ENCODE peak calls at places on chromosome 12, in four cellular contexts. N is T follicular helper cell; E is Kasumi-1; S is stimulated activated CD4-positive, alpha-beta T cell treated with anti-CD3 and anti-CD28 coated beads, TNF-alpha, amount 100 ng/mL, for 48 hours. B is an unnamed sample.

GRCh38 chr12:87953257-87953860 is 75.8 kb downstream of the C12orf50 start:
- DNase-seq in N (no peak), E (peak), S (no peak), B (peak)

GRCh38 chr12:59077153-59077930 is 157.0 kb upstream of the LRIG3 start:
- DNase-seq in N (no peak), E (no peak), S (no peak), B (no peak)

GRCh38 chr12:39103552-39104165 is 198.3 kb upstream of the CPNE8 start:
- DNase-seq in N (no peak), E (peak), S (no peak), B (peak)

GRCh38 chr12:109112720-109113465 is 3.5 kb upstream of the ACACB start:
- DNase-seq in N (no peak), E (peak), S (no peak), B (no peak)

GRCh38 chr12:104668274-104668718 is 211.5 kb downstream of the CHST11 start:
- DNase-seq in N (no peak), E (no peak), S (no peak), B (no peak)

GRCh38 chr12:3805058-3805457 is 52.1 kb upstream of the CRACR2A start:
- DNase-seq in N (no peak), E (no peak), S (no peak), B (no peak)

GRCh38 chr12:62719027-62719426 is 215.9 kb downstream of the PPM1H start:
- DNase-seq in N (no peak), E (no peak), S (no peak), B (no peak)

GRCh38 chr12:105279460-105280056 is 43.6 kb upstream of the APPL2 start:
- DNase-seq in N (no peak), E (peak), S (peak), B (no peak)

GRCh38 chr12:30257614-30258013 is 438.1 kb downstream of the IPO8 start:
- DNase-seq in N (no peak), E (no peak), S (no peak), B (no peak)

GRCh38 chr12:121391619-121392324 is 8.1 kb upstream of the RNF34 start:
- DNase-seq in N (no peak), E (no peak), S (no peak), B (peak)

GRCh38 chr12:132131952-132132351 is 12.2 kb downstream of the DDX51 start:
- DNase-seq in N (no peak), E (no peak), S (no peak), B (no peak)

GRCh38 chr12:121741743-121742142 is 29.2 kb downstream of the TMEM120B start:
- DNase-seq in N (no peak), E (peak), S (no peak), B (no peak)

GRCh38 chr12:65962921-65963883 is 138.9 kb downstream of the HMGA2 start:
- DNase-seq in N (no peak), E (peak), S (peak), B (no peak)

GRCh38 chr12:127459166-127459565 is 807.8 kb upstream of the TMEM132C start:
- DNase-seq in N (no peak), E (no peak), S (no peak), B (no peak)

GRCh38 chr12:96136720-96137378 is 57.3 kb upstream of the ELK3 start:
- DNase-seq in N (no peak), E (peak), S (no peak), B (no peak)

GRCh38 chr12:47770086-47770726 is 2.8 kb upstream of the SLC48A1 start:
- DNase-seq in N (no peak), E (peak), S (no peak), B (peak)

GRCh38 chr12:52029686-52030085 is 21.6 kb upstream of the NR4A1 start:
- DNase-seq in N (no peak), E (no peak), S (no peak), B (peak)

GRCh38 chr12:69061574-69061973 is 128.6 kb upstream of the CPM start:
- DNase-seq in N (no peak), E (no peak), S (no peak), B (no peak)

GRCh38 chr12:106078358-106079025 is 60.3 kb downstream of the NUAK1 start:
- DNase-seq in N (no peak), E (no peak), S (no peak), B (no peak)

GRCh38 chr12:28540324-28540714 is 350.1 kb downstream of the CCDC91 start:
- DNase-seq in N (no peak), E (no peak), S (no peak), B (no peak)

GRCh38 chr12:25377475-25378179 is 126.9 kb upstream of the KRAS start:
- DNase-seq in N (peak), E (peak), S (peak), B (peak)

GRCh38 chr12:6528539-6529235 is 5.6 kb upstream of the GAPDH start:
- DNase-seq in N (no peak), E (no peak), S (no peak), B (no peak)

GRCh38 chr12:111270773-111271172 is 98.1 kb downstream of the PHETA1 start:
- DNase-seq in N (no peak), E (no peak), S (no peak), B (no peak)

GRCh38 chr12:7439579-7440505 is 4.1 kb downstream of the CD163L1 start:
- DNase-seq in N (no peak), E (no peak), S (peak), B (no peak)

GRCh38 chr12:86148612-86149011 is 107.6 kb downstream of the MGAT4C start:
- DNase-seq in N (no peak), E (no peak), S (no peak), B (no peak)

GRCh38 chr12:65781681-65782269 is 42.5 kb upstream of the HMGA2 start:
- DNase-seq in N (no peak), E (no peak), S (no peak), B (no peak)

GRCh38 chr12:19694627-19695026 is 255.3 kb downstream of the AEBP2 start:
- DNase-seq in N (no peak), E (peak), S (no peak), B (no peak)